ENCODE peak calls at places on chromosomes 1 and 21, in eight cellular contexts. L, N, V, Q, P, E, Z and J are unnamed samples.

GRCh38 chr21:42677339-42678117 is 24.1 kb downstream of the PDE9A start:
- DNase-seq in L (no peak), N (no peak), V (no peak), Q (no peak), P (no peak), E (peak; percentile 60), Z (no peak), J (no peak)

GRCh38 chr1:5979536-5980313 is 12.5 kb downstream of the NPHP4 start:
- DNase-seq in L (no peak), N (no peak), V (no peak), Q (no peak), P (no peak), E (no peak), Z (no peak), J (no peak)

GRCh38 chr21:45309069-45309521 is 21.4 kb upstream of the POFUT2 start:
- DNase-seq in L (peak; percentile 92), N (peak; percentile 88), V (peak; percentile 74), Q (no peak), P (no peak), E (peak; percentile 64), Z (no peak), J (no peak)

GRCh38 chr1:170993717-170994116 is 58.4 kb downstream of the MROH9 start:
- DNase-seq in L (no peak), N (no peak), V (no peak), Q (no peak), P (no peak), E (no peak), Z (no peak), J (no peak)

GRCh38 chr1:59814180-59814900 is 409 bp upstream of the HOOK1 start:
- DNase-seq in L (peak; percentile 96), N (peak; percentile 74), V (peak; percentile 90), Q (peak; percentile 83), P (peak; percentile 90), E (no peak), Z (peak; percentile 93), J (peak; percentile 33)

GRCh38 chr21:46028547-46029200 is 47.1 kb downstream of the COL6A1 start:
- DNase-seq in L (peak; percentile 45), N (no peak), V (no peak), Q (no peak), P (no peak), E (peak; percentile 84), Z (no peak), J (no peak)

GRCh38 chr21:26169611-26170470 is 729 bp downstream of the APP start:
- DNase-seq in L (peak; percentile 76), N (peak; percentile 52), V (peak; percentile 75), Q (peak; percentile 33), P (peak; percentile 49), E (peak; percentile 65), Z (peak; percentile 57), J (no peak)

GRCh38 chr1:54408701-54409066 is 2.5 kb upstream of the SSBP3 start:
- DNase-seq in L (no peak), N (no peak), V (no peak), Q (no peak), P (no peak), E (no peak), Z (no peak), J (no peak)

GRCh38 chr1:19139711-19140110 is 70.4 kb downstream of the UBR4 start:
- DNase-seq in L (no peak), N (no peak), V (no peak), Q (no peak), P (no peak), E (no peak), Z (no peak), J (no peak)

GRCh38 chr1:228555074-228555989 is 68.2 kb downstream of the RNF187 start:
- DNase-seq in L (no peak), N (no peak), V (no peak), Q (peak; percentile 24), P (no peak), E (no peak), Z (peak; percentile 34), J (no peak)

GRCh38 chr1:244353572-244354091 is 98.1 kb downstream of the ADSS2 start:
- DNase-seq in L (peak; percentile 78), N (no peak), V (peak; percentile 67), Q (no peak), P (no peak), E (peak; percentile 97), Z (peak; percentile 51), J (peak; percentile 32)

GRCh38 chr1:155083865-155084721 is 5.5 kb downstream of the EFNA3 start:
- DNase-seq in L (peak; percentile 80), N (no peak), V (no peak), Q (no peak), P (no peak), E (no peak), Z (no peak), J (no peak)

GRCh38 chr1:113928129-113928949 is 785 bp upstream of the HIPK1 start:
- DNase-seq in L (no peak), N (no peak), V (no peak), Q (no peak), P (no peak), E (peak; percentile 35), Z (peak; percentile 54), J (no peak)

GRCh38 chr1:113928950-113929749 is at the start of gene HIPK1:
- DNase-seq in L (peak; percentile 95), N (peak; percentile 92), V (peak; percentile 96), Q (peak; percentile 95), P (peak; percentile 86), E (peak; percentile 82), Z (peak; percentile 92), J (peak; percentile 76)

GRCh38 chr1:113930499-113931161 is 1.5 kb downstream of the HIPK1 start:
- DNase-seq in L (no peak), N (peak; percentile 44), V (no peak), Q (peak; percentile 77), P (no peak), E (peak; percentile 83), Z (peak; percentile 65), J (no peak)

GRCh38 chr1:113931456-113931855 is 2.3 kb downstream of the HIPK1 start:
- DNase-seq in L (no peak), N (no peak), V (no peak), Q (no peak), P (no peak), E (peak; percentile 83), Z (no peak), J (no peak)

GRCh38 chr1:113929750-113930498 is 800 bp downstream of the HIPK1 start:
- DNase-seq in L (peak; percentile 77), N (peak; percentile 55), V (peak; percentile 78), Q (peak; percentile 67), P (peak; percentile 46), E (peak; percentile 17), Z (peak; percentile 75), J (no peak)
- TF ChIP-seq CTCF in L (no peak), N (no peak), V (no peak), Q (no peak), P (peak; percentile 33), E (no peak), Z (peak; percentile 21), J (no peak)

GRCh38 chr1:110407260-110408210 is at the start of gene LAMTOR5:
- DNase-seq in L (peak; percentile 98), N (peak; percentile 91), V (peak; percentile 95), Q (peak; percentile 92), P (peak; percentile 81), E (peak; percentile 92), Z (peak; percentile 88), J (peak; percentile 87)
- TF ChIP-seq CTCF in L (peak; percentile 11), N (no peak), V (peak; percentile 25), Q (no peak), P (no peak), E (peak; percentile 31), Z (no peak), J (no peak)

GRCh38 chr1:938711-939504 is 15.2 kb downstream of the SAMD11 start:
- DNase-seq in L (no peak), N (no peak), V (no peak), Q (no peak), P (no peak), E (no peak), Z (no peak), J (no peak)
- TF ChIP-seq CTCF in L (no peak), N (no peak), V (no peak), Q (no peak), P (peak; percentile 21), E (no peak), Z (no peak), J (no peak)

GRCh38 chr1:232047473-232047872 is 420.9 kb downstream of the DISC1 start:
- DNase-seq in L (no peak), N (no peak), V (no peak), Q (no peak), P (no peak), E (no peak), Z (no peak), J (no peak)
- TF ChIP-seq CTCF in L (peak; percentile 13), N (no peak), V (no peak), Q (no peak), P (peak; percentile 33), E (no peak), Z (no peak), J (no peak)

DNA sequence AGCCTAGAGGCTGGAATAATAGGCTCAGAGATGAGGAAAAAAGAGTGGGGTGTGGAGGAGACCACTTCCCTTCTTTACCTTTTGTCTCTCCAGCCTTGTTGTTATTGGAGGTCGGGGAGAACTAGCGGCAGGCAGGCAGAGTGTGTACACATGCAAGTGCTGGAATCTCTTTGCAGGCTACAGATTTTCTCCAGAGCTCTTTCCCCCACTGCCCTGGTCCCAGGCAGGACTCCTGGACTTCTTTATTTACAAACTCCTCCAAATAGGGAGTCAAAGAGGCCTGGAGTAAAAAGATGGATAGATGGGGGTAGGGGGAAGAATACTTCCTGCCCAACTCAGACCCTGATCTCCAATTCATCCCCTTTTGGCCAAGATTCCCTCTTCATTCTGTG is 697 bp downstream of the CA14 start:
- DNase-seq in L (no peak), N (no peak), V (no peak), Q (no peak), P (no peak), E (no peak), Z (no peak), J (no peak)
- TF ChIP-seq CTCF in L (no peak), N (no peak), V (no peak), Q (no peak), P (no peak), E (no peak), Z (no peak), J (no peak)

GRCh38 chr1:62849031-62849430 is 65.1 kb downstream of the ATG4C start:
- DNase-seq in L (no peak), N (no peak), V (no peak), Q (no peak), P (no peak), E (no peak), Z (no peak), J (no peak)
- TF ChIP-seq CTCF in L (no peak), N (no peak), V (no peak), Q (no peak), P (no peak), E (no peak), Z (no peak), J (no peak)

GRCh38 chr1:47388548-47389238 is 27.4 kb upstream of the FOXE3 start:
- DNase-seq in L (peak; percentile 86), N (peak; percentile 82), V (no peak), Q (peak; percentile 25), P (peak; percentile 49), E (peak; percentile 67), Z (peak; percentile 69), J (peak; percentile 49)
- TF ChIP-seq CTCF in L (peak; percentile 66), N (peak; percentile 71), V (peak; percentile 67), Q (peak; percentile 45), P (peak; percentile 73), E (peak; percentile 90), Z (peak; percentile 65), J (no peak)